ENCODE peak calls at places on chromosome 18, in seven cellular contexts. One of them, this sample, is unnamed.

GRCh38 chr18:27094621-27095020 is 90.5 kb downstream of the CHST9 start:
- DNase-seq in H9: no peak
- DNase-seq in DND-41: no peak
- DNase-seq in CD8-positive, alpha-beta memory T cell: no peak
- DNase-seq in lower lobe of right lung: no peak
- DNase-seq in CD8-positive, alpha-beta T cell: no peak
- DNase-seq in uterus: no peak
- DNase-seq in this sample: no peak

GRCh38 chr18:54882318-54882717 is 54.0 kb downstream of the RAB27B start:
- DNase-seq in H9: no peak
- DNase-seq in DND-41: no peak
- DNase-seq in CD8-positive, alpha-beta memory T cell: no peak
- DNase-seq in lower lobe of right lung: no peak
- DNase-seq in CD8-positive, alpha-beta T cell: no peak
- DNase-seq in uterus: no peak
- DNase-seq in this sample: no peak

GRCh38 chr18:12066910-12067511 is 26.6 kb upstream of the ANKRD62 start:
- DNase-seq in H9: no peak
- DNase-seq in DND-41: no peak
- DNase-seq in CD8-positive, alpha-beta memory T cell: no peak
- DNase-seq in lower lobe of right lung: no peak
- DNase-seq in CD8-positive, alpha-beta T cell: no peak
- DNase-seq in uterus: no peak
- DNase-seq in this sample: no peak

GRCh38 chr18:76450452-76450851 is 44.6 kb downstream of the ZNF516 start:
- DNase-seq in H9: no peak
- DNase-seq in DND-41: no peak
- DNase-seq in CD8-positive, alpha-beta memory T cell: no peak
- DNase-seq in lower lobe of right lung: no peak
- DNase-seq in CD8-positive, alpha-beta T cell: no peak
- DNase-seq in uterus: no peak
- DNase-seq in this sample: no peak

GRCh38 chr18:47397671-47398319 is 146.3 kb upstream of the SKOR2 start:
- DNase-seq in H9: peak; percentile 65
- DNase-seq in DND-41: peak; percentile 17
- DNase-seq in CD8-positive, alpha-beta memory T cell: no peak
- DNase-seq in lower lobe of right lung: no peak
- DNase-seq in CD8-positive, alpha-beta T cell: no peak
- DNase-seq in uterus: no peak
- DNase-seq in this sample: peak; percentile 13

GRCh38 chr18:26056291-26056690 is 34.1 kb downstream of the SS18 start:
- DNase-seq in H9: no peak
- DNase-seq in DND-41: no peak
- DNase-seq in CD8-positive, alpha-beta memory T cell: no peak
- DNase-seq in lower lobe of right lung: no peak
- DNase-seq in CD8-positive, alpha-beta T cell: no peak
- DNase-seq in uterus: no peak
- DNase-seq in this sample: no peak

GRCh38 chr18:62606106-62606505 is 83.3 kb downstream of the ZCCHC2 start:
- DNase-seq in H9: no peak
- DNase-seq in DND-41: no peak
- DNase-seq in CD8-positive, alpha-beta memory T cell: no peak
- DNase-seq in lower lobe of right lung: no peak
- DNase-seq in CD8-positive, alpha-beta T cell: no peak
- DNase-seq in uterus: no peak
- DNase-seq in this sample: no peak

GRCh38 chr18:44036500-44036899 is 644.2 kb upstream of the SETBP1 start:
- DNase-seq in H9: no peak
- DNase-seq in DND-41: no peak
- DNase-seq in CD8-positive, alpha-beta memory T cell: no peak
- DNase-seq in lower lobe of right lung: peak; percentile 51
- DNase-seq in CD8-positive, alpha-beta T cell: no peak
- DNase-seq in uterus: no peak
- DNase-seq in this sample: no peak

GRCh38 chr18:6397931-6398566 is 16.7 kb downstream of the L3MBTL4 start:
- DNase-seq in H9: no peak
- DNase-seq in DND-41: no peak
- DNase-seq in CD8-positive, alpha-beta memory T cell: no peak
- DNase-seq in lower lobe of right lung: no peak
- DNase-seq in CD8-positive, alpha-beta T cell: no peak
- DNase-seq in uterus: no peak
- DNase-seq in this sample: no peak

GRCh38 chr18:58095655-58096054 is 51.6 kb downstream of the NEDD4L start:
- DNase-seq in H9: no peak
- DNase-seq in DND-41: no peak
- DNase-seq in CD8-positive, alpha-beta memory T cell: no peak
- DNase-seq in lower lobe of right lung: no peak
- DNase-seq in CD8-positive, alpha-beta T cell: no peak
- DNase-seq in uterus: no peak
- DNase-seq in this sample: no peak
- H3K27ac ChIP-seq in H9: no peak overlapping the region
- H3K27ac ChIP-seq in DND-41: no peak overlapping the region
- H3K27ac ChIP-seq in CD8-positive, alpha-beta memory T cell: no peak overlapping the region
- H3K27ac ChIP-seq in lower lobe of right lung: peak overlapping the region; percentile 63
- H3K27ac ChIP-seq in CD8-positive, alpha-beta T cell: no peak overlapping the region
- H3K27ac ChIP-seq in uterus: no peak overlapping the region
- H3K27ac ChIP-seq in this sample: no peak overlapping the region

GRCh38 chr18:66640431-66640830 is 36.5 kb upstream of the CDH19 start:
- DNase-seq in H9: no peak
- DNase-seq in DND-41: no peak
- DNase-seq in CD8-positive, alpha-beta memory T cell: no peak
- DNase-seq in lower lobe of right lung: no peak
- DNase-seq in CD8-positive, alpha-beta T cell: no peak
- DNase-seq in uterus: no peak
- DNase-seq in this sample: no peak

GRCh38 chr18:66632771-66633170 is 28.9 kb upstream of the CDH19 start:
- DNase-seq in H9: no peak
- DNase-seq in DND-41: no peak
- DNase-seq in CD8-positive, alpha-beta memory T cell: no peak
- DNase-seq in lower lobe of right lung: no peak
- DNase-seq in CD8-positive, alpha-beta T cell: no peak
- DNase-seq in uterus: no peak
- DNase-seq in this sample: no peak

GRCh38 chr18:66638856-66639621 is 35.1 kb upstream of the CDH19 start:
- DNase-seq in H9: no peak
- DNase-seq in DND-41: no peak
- DNase-seq in CD8-positive, alpha-beta memory T cell: no peak
- DNase-seq in lower lobe of right lung: no peak
- DNase-seq in CD8-positive, alpha-beta T cell: no peak
- DNase-seq in uterus: no peak
- DNase-seq in this sample: no peak

DNA sequence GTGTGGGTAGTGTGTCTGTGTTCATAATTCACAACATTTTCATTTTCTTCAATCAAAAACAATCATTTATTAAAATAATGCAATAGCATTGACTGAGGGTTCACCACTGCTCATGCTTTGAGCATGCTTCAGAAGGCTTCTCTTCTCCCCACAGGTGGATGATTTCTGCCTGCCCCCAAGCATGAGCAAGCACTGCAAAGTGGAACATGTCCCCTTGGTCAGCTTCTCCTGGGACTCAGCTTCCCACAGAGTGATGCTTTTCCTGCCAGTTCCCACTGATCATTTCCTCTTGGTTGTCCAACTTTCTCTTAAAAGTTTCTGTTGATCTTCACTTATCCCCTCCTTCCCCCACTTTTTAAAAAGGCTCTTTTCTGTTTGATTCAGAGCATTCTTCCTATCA is 31.5 kb upstream of the CDH19 start:
- DNase-seq in H9: no peak
- DNase-seq in DND-41: no peak
- DNase-seq in CD8-positive, alpha-beta memory T cell: no peak
- DNase-seq in lower lobe of right lung: no peak
- DNase-seq in CD8-positive, alpha-beta T cell: no peak
- DNase-seq in uterus: no peak
- DNase-seq in this sample: no peak
- H3K27ac ChIP-seq in H9: no peak overlapping the region
- H3K27ac ChIP-seq in DND-41: no peak overlapping the region
- H3K27ac ChIP-seq in CD8-positive, alpha-beta memory T cell: no peak overlapping the region
- H3K27ac ChIP-seq in lower lobe of right lung: no peak overlapping the region
- H3K27ac ChIP-seq in CD8-positive, alpha-beta T cell: no peak overlapping the region
- H3K27ac ChIP-seq in uterus: no peak overlapping the region
- H3K27ac ChIP-seq in this sample: no peak overlapping the region

DNA sequence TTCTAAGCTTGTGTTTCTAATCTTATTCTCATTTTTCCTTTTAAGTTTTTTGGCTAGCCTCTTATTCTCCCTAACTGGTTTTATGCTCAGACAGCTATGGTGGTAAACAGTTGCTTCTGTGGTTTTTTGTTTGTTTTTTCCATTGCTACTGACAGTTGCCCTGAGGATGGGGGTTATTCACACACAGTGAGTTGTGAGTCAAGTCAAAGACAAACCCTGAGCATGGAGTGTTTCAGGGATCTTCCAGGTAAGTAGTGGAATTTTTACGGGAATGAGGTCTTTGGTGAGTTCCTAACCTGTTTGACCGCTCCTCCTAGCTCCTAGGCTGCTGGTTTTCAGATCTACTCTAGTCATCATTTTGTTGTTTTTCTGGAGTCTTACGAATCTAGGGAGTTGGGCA is 162.8 kb downstream of the ZNF407 start:
- DNase-seq in H9: no peak
- DNase-seq in DND-41: no peak
- DNase-seq in CD8-positive, alpha-beta memory T cell: no peak
- DNase-seq in lower lobe of right lung: no peak
- DNase-seq in CD8-positive, alpha-beta T cell: no peak
- DNase-seq in uterus: no peak
- DNase-seq in this sample: no peak
- H3K27ac ChIP-seq in H9: no peak overlapping the region
- H3K27ac ChIP-seq in DND-41: no peak overlapping the region
- H3K27ac ChIP-seq in CD8-positive, alpha-beta memory T cell: no peak overlapping the region
- H3K27ac ChIP-seq in lower lobe of right lung: no peak overlapping the region
- H3K27ac ChIP-seq in CD8-positive, alpha-beta T cell: no peak overlapping the region
- H3K27ac ChIP-seq in uterus: no peak overlapping the region
- H3K27ac ChIP-seq in this sample: no peak overlapping the region

DNA sequence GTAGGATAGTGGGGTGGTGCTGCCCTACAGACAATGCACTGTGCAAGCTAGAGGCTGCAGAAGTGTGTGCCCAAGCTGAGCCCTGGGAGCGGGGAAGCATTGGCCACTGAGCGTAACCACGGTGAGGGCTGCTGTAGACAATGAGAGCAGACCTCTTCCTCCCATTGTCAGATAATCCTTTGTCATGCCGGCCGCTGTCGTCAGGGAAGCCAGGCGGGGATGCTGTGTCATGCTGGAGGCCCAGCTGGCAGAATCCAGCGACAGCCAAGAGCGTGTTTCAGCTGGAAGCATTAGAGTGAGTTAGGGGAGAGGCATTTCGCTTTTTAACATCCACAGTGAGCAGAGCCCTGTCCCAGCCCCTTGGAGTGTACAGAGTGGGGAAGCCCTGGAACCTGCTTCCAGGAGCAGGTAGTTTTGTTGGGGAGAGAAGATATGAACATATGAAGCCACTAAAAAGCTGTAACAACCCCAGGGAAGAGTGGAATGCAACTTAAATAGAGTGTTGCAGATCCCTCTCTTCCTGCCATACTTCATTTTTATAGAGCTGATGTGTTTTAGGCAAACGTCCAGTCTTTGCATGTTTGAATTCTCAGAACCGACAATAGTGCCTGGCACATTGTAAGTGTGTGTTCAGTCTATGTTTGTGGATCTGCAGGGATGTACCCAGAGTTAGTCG is 7.0 kb downstream of the CTIF start:
- DNase-seq in H9: peak; percentile 92
- DNase-seq in DND-41: no peak
- DNase-seq in CD8-positive, alpha-beta memory T cell: no peak
- DNase-seq in lower lobe of right lung: peak; percentile 51
- DNase-seq in CD8-positive, alpha-beta T cell: no peak
- DNase-seq in uterus: peak; percentile 55
- DNase-seq in this sample: no peak
- H3K27ac ChIP-seq in H9: no peak overlapping the region
- H3K27ac ChIP-seq in DND-41: no peak overlapping the region
- H3K27ac ChIP-seq in CD8-positive, alpha-beta memory T cell: no peak overlapping the region
- H3K27ac ChIP-seq in lower lobe of right lung: peak overlapping the region; percentile 22
- H3K27ac ChIP-seq in CD8-positive, alpha-beta T cell: no peak overlapping the region
- H3K27ac ChIP-seq in uterus: peak overlapping the region; percentile 19
- H3K27ac ChIP-seq in this sample: no peak overlapping the region

DNA sequence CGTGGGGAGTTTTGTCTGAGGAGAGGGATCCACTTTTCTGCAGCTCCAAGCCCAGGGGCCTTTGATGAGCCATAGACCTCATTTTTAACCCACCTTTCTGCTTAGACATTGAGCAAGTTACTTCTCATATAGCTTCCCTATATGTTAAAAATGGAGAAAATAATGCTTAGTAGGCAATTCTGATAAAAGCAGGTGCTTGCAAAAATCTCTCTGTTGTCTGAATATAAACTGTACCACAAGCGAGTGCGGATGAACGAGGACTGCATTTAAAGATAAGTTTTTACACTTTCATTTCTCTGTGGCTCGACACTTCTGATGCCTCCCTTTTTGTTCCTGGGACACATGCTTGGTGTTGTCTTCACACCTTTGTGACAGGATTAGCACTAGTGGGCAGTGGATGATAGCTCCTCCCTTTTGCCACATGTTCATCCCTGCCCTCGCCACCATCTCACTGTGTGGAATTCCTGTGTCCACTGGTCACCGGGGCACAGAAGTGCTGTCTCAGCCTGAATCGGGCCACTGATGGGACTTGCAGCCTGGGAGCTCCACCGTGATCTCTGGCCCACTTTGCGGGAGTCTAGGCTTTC is 1.6 kb downstream of the TYMS start:
- DNase-seq in H9: no peak
- DNase-seq in DND-41: no peak
- DNase-seq in CD8-positive, alpha-beta memory T cell: no peak
- DNase-seq in lower lobe of right lung: no peak
- DNase-seq in CD8-positive, alpha-beta T cell: no peak
- DNase-seq in uterus: no peak
- DNase-seq in this sample: no peak
- H3K27ac ChIP-seq in H9: no peak overlapping the region
- H3K27ac ChIP-seq in DND-41: peak overlapping the region; percentile 95
- H3K27ac ChIP-seq in CD8-positive, alpha-beta memory T cell: peak overlapping the region; percentile 71
- H3K27ac ChIP-seq in lower lobe of right lung: no peak overlapping the region
- H3K27ac ChIP-seq in CD8-positive, alpha-beta T cell: no peak overlapping the region
- H3K27ac ChIP-seq in uterus: no peak overlapping the region
- H3K27ac ChIP-seq in this sample: no peak overlapping the region

GRCh38 chr18:9115984-9116383 is 13.5 kb downstream of the NDUFV2 start:
- DNase-seq in H9: no peak
- DNase-seq in DND-41: no peak
- DNase-seq in CD8-positive, alpha-beta memory T cell: no peak
- DNase-seq in lower lobe of right lung: no peak
- DNase-seq in CD8-positive, alpha-beta T cell: no peak
- DNase-seq in uterus: no peak
- DNase-seq in this sample: no peak
- H3K27ac ChIP-seq in H9: no peak overlapping the region
- H3K27ac ChIP-seq in DND-41: no peak overlapping the region
- H3K27ac ChIP-seq in CD8-positive, alpha-beta memory T cell: peak overlapping the region; percentile 76
- H3K27ac ChIP-seq in lower lobe of right lung: no peak overlapping the region
- H3K27ac ChIP-seq in CD8-positive, alpha-beta T cell: peak overlapping the region; percentile 76
- H3K27ac ChIP-seq in uterus: peak overlapping the region; percentile 89
- H3K27ac ChIP-seq in this sample: no peak overlapping the region

GRCh38 chr18:32759768-32760167 is 13.1 kb downstream of the KLHL14 start:
- DNase-seq in H9: no peak
- DNase-seq in DND-41: no peak
- DNase-seq in CD8-positive, alpha-beta memory T cell: no peak
- DNase-seq in lower lobe of right lung: no peak
- DNase-seq in CD8-positive, alpha-beta T cell: no peak
- DNase-seq in uterus: no peak
- DNase-seq in this sample: no peak
- H3K27ac ChIP-seq in H9: no peak overlapping the region
- H3K27ac ChIP-seq in DND-41: peak overlapping the region; percentile 81
- H3K27ac ChIP-seq in CD8-positive, alpha-beta memory T cell: no peak overlapping the region
- H3K27ac ChIP-seq in lower lobe of right lung: no peak overlapping the region
- H3K27ac ChIP-seq in CD8-positive, alpha-beta T cell: no peak overlapping the region
- H3K27ac ChIP-seq in uterus: no peak overlapping the region
- H3K27ac ChIP-seq in this sample: no peak overlapping the region